ENCODE peak calls at places on chromosomes 6 and 20, in ten cellular contexts. One of them, this sample, is unnamed.

GRCh38 chr20:34260208-34260942 is 19.2 kb downstream of the ASIP start:
- DNase-seq in SK-N-SH: no peak
- DNase-seq in brain microvascular endothelial cell: no peak
- DNase-seq in choroid plexus epithelial cell: no peak
- DNase-seq in cardiac muscle cell: no peak
- DNase-seq in A549: no peak
- DNase-seq in bronchial epithelial cell: peak; percentile 48
- DNase-seq in fibroblast of the aortic adventitia: no peak
- DNase-seq in neural progenitor cell: no peak
- DNase-seq in foreskin fibroblast: peak; percentile 35
- DNase-seq in this sample: no peak

GRCh38 chr6:160261120-160261450 is 2.5 kb upstream of the SLC22A2 start:
- DNase-seq in fibroblast of the aortic adventitia: no peak
- DNase-seq in A549: no peak
- DNase-seq in choroid plexus epithelial cell: no peak
- DNase-seq in bronchial epithelial cell: no peak
- DNase-seq in neural progenitor cell: no peak
- DNase-seq in brain microvascular endothelial cell: no peak
- DNase-seq in SK-N-SH: no peak
- DNase-seq in foreskin fibroblast: no peak
- DNase-seq in cardiac muscle cell: no peak
- DNase-seq in this sample: no peak

GRCh38 chr20:58512808-58513552 is 2.2 kb downstream of the APCDD1L start:
- DNase-seq in neural progenitor cell: no peak
- DNase-seq in A549: no peak
- DNase-seq in bronchial epithelial cell: no peak
- DNase-seq in fibroblast of the aortic adventitia: no peak
- DNase-seq in cardiac muscle cell: no peak
- DNase-seq in brain microvascular endothelial cell: no peak
- DNase-seq in SK-N-SH: peak; percentile 48
- DNase-seq in foreskin fibroblast: peak; percentile 6
- DNase-seq in choroid plexus epithelial cell: no peak
- DNase-seq in this sample: no peak

GRCh38 chr6:82894653-82895259 is 170.9 kb downstream of the UBE3D start:
- DNase-seq in foreskin fibroblast: no peak
- DNase-seq in brain microvascular endothelial cell: no peak
- DNase-seq in neural progenitor cell: no peak
- DNase-seq in A549: no peak
- DNase-seq in bronchial epithelial cell: no peak
- DNase-seq in choroid plexus epithelial cell: no peak
- DNase-seq in fibroblast of the aortic adventitia: no peak
- DNase-seq in cardiac muscle cell: no peak
- DNase-seq in SK-N-SH: no peak
- DNase-seq in this sample: no peak

GRCh38 chr6:144315981-144316865 is 31.1 kb downstream of the UTRN start:
- DNase-seq in foreskin fibroblast: no peak
- DNase-seq in bronchial epithelial cell: no peak
- DNase-seq in cardiac muscle cell: no peak
- DNase-seq in fibroblast of the aortic adventitia: no peak
- DNase-seq in A549: no peak
- DNase-seq in brain microvascular endothelial cell: no peak
- DNase-seq in neural progenitor cell: no peak
- DNase-seq in choroid plexus epithelial cell: no peak
- DNase-seq in SK-N-SH: no peak
- DNase-seq in this sample: no peak

GRCh38 chr6:154916857-154917256 is 78.3 kb upstream of the TIAM2 start:
- DNase-seq in foreskin fibroblast: no peak
- DNase-seq in SK-N-SH: no peak
- DNase-seq in brain microvascular endothelial cell: no peak
- DNase-seq in bronchial epithelial cell: no peak
- DNase-seq in choroid plexus epithelial cell: no peak
- DNase-seq in cardiac muscle cell: no peak
- DNase-seq in A549: no peak
- DNase-seq in fibroblast of the aortic adventitia: no peak
- DNase-seq in neural progenitor cell: no peak
- DNase-seq in this sample: no peak

GRCh38 chr6:160955508-160956295 is 35.9 kb upstream of the MAP3K4 start:
- DNase-seq in fibroblast of the aortic adventitia: no peak
- DNase-seq in cardiac muscle cell: no peak
- DNase-seq in bronchial epithelial cell: no peak
- DNase-seq in neural progenitor cell: no peak
- DNase-seq in foreskin fibroblast: no peak
- DNase-seq in brain microvascular endothelial cell: no peak
- DNase-seq in choroid plexus epithelial cell: no peak
- DNase-seq in SK-N-SH: no peak
- DNase-seq in A549: no peak
- DNase-seq in this sample: no peak

GRCh38 chr6:132515386-132515785 is 2.5 kb upstream of the STX7 start:
- DNase-seq in brain microvascular endothelial cell: no peak
- DNase-seq in SK-N-SH: no peak
- DNase-seq in fibroblast of the aortic adventitia: peak; percentile 32
- DNase-seq in cardiac muscle cell: no peak
- DNase-seq in bronchial epithelial cell: no peak
- DNase-seq in choroid plexus epithelial cell: no peak
- DNase-seq in foreskin fibroblast: no peak
- DNase-seq in A549: no peak
- DNase-seq in neural progenitor cell: no peak
- DNase-seq in this sample: no peak

GRCh38 chr20:19886666-19887288 is 128.7 kb downstream of the RIN2 start:
- DNase-seq in SK-N-SH: no peak
- DNase-seq in cardiac muscle cell: peak; percentile 15
- DNase-seq in neural progenitor cell: peak; percentile 16
- DNase-seq in foreskin fibroblast: peak; percentile 49
- DNase-seq in choroid plexus epithelial cell: peak; percentile 60
- DNase-seq in A549: peak; percentile 76
- DNase-seq in bronchial epithelial cell: peak; percentile 33
- DNase-seq in brain microvascular endothelial cell: no peak
- DNase-seq in fibroblast of the aortic adventitia: no peak
- DNase-seq in this sample: no peak

GRCh38 chr6:45923831-45924391 is 91.7 kb downstream of the CLIC5 start:
- DNase-seq in brain microvascular endothelial cell: peak; percentile 55
- DNase-seq in bronchial epithelial cell: peak; percentile 92
- DNase-seq in SK-N-SH: no peak
- DNase-seq in cardiac muscle cell: no peak
- DNase-seq in fibroblast of the aortic adventitia: no peak
- DNase-seq in A549: no peak
- DNase-seq in foreskin fibroblast: peak; percentile 70
- DNase-seq in choroid plexus epithelial cell: peak; percentile 73
- DNase-seq in neural progenitor cell: no peak
- DNase-seq in this sample: no peak

GRCh38 chr6:16205377-16206144 is 32.8 kb upstream of the GMPR start:
- DNase-seq in choroid plexus epithelial cell: peak; percentile 100
- DNase-seq in foreskin fibroblast: peak; percentile 97
- DNase-seq in neural progenitor cell: no peak
- DNase-seq in bronchial epithelial cell: no peak
- DNase-seq in brain microvascular endothelial cell: peak; percentile 95
- DNase-seq in fibroblast of the aortic adventitia: peak; percentile 56
- DNase-seq in A549: no peak
- DNase-seq in SK-N-SH: peak; percentile 45
- DNase-seq in cardiac muscle cell: no peak
- DNase-seq in this sample: no peak

GRCh38 chr6:33147807-33148666 is 44.2 kb downstream of the COL11A2 start:
- DNase-seq in bronchial epithelial cell: peak; percentile 59
- DNase-seq in SK-N-SH: peak; percentile 63
- DNase-seq in fibroblast of the aortic adventitia: peak; percentile 81
- DNase-seq in foreskin fibroblast: peak; percentile 77
- DNase-seq in A549: peak; percentile 46
- DNase-seq in cardiac muscle cell: peak; percentile 49
- DNase-seq in choroid plexus epithelial cell: peak; percentile 76
- DNase-seq in neural progenitor cell: peak; percentile 59
- DNase-seq in brain microvascular endothelial cell: peak; percentile 18
- DNase-seq in this sample: no peak

GRCh38 chr20:8155848-8156602 is 24.0 kb downstream of the PLCB1 start:
- DNase-seq in bronchial epithelial cell: no peak
- DNase-seq in fibroblast of the aortic adventitia: peak; percentile 58
- DNase-seq in brain microvascular endothelial cell: peak; percentile 27
- DNase-seq in neural progenitor cell: no peak
- DNase-seq in A549: peak; percentile 44
- DNase-seq in SK-N-SH: no peak
- DNase-seq in cardiac muscle cell: no peak
- DNase-seq in foreskin fibroblast: peak; percentile 24
- DNase-seq in choroid plexus epithelial cell: peak; percentile 18
- DNase-seq in this sample: no peak

GRCh38 chr6:34515473-34516387 is 40.4 kb downstream of the SPDEF start:
- DNase-seq in neural progenitor cell: no peak
- DNase-seq in cardiac muscle cell: no peak
- DNase-seq in A549: no peak
- DNase-seq in choroid plexus epithelial cell: no peak
- DNase-seq in fibroblast of the aortic adventitia: no peak
- DNase-seq in brain microvascular endothelial cell: no peak
- DNase-seq in foreskin fibroblast: no peak
- DNase-seq in bronchial epithelial cell: no peak
- DNase-seq in SK-N-SH: peak; percentile 9
- DNase-seq in this sample: no peak

GRCh38 chr6:129507846-129508245 is 202.1 kb downstream of the ARHGAP18 start:
- DNase-seq in fibroblast of the aortic adventitia: no peak
- DNase-seq in brain microvascular endothelial cell: no peak
- DNase-seq in neural progenitor cell: no peak
- DNase-seq in bronchial epithelial cell: no peak
- DNase-seq in foreskin fibroblast: no peak
- DNase-seq in cardiac muscle cell: no peak
- DNase-seq in SK-N-SH: no peak
- DNase-seq in A549: no peak
- DNase-seq in choroid plexus epithelial cell: no peak
- DNase-seq in this sample: no peak

DNA sequence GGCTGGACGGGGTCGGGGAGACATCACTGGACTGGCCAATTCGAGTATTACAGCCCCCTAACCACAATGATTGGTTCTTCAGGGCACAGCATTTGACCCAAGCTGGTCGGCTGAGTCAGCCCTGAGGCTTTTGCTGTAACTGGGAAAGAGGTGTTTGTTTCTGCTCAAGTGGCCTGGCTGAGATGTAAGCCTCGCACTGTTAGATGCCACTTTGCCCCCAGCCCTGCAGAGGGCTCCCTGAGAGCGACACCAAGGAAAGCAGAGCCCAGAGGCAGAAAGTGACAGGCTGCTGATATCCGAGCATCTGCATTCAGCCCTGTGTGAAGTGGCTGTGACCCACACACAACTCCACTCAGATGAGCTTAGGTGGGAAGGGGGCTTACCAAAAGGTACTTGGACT is 19.4 kb downstream of the ERGIC3 start:
- DNase-seq in SK-N-SH: peak; percentile 71
- DNase-seq in fibroblast of the aortic adventitia: peak; percentile 27
- DNase-seq in cardiac muscle cell: peak; percentile 74
- DNase-seq in foreskin fibroblast: peak; percentile 83
- DNase-seq in choroid plexus epithelial cell: peak; percentile 64
- DNase-seq in brain microvascular endothelial cell: peak; percentile 49
- DNase-seq in A549: peak; percentile 46
- DNase-seq in bronchial epithelial cell: peak; percentile 33
- DNase-seq in neural progenitor cell: peak; percentile 77
- DNase-seq in this sample: no peak
- TF ChIP-seq CTCF in SK-N-SH: peak; percentile 31
- TF ChIP-seq CTCF in fibroblast of the aortic adventitia: peak; percentile 21
- TF ChIP-seq CTCF in cardiac muscle cell: peak; percentile 26
- TF ChIP-seq CTCF in foreskin fibroblast: peak; percentile 29
- TF ChIP-seq CTCF in choroid plexus epithelial cell: peak; percentile 44
- TF ChIP-seq CTCF in brain microvascular endothelial cell: peak; percentile 63
- TF ChIP-seq CTCF in A549: peak; percentile 26
- TF ChIP-seq CTCF in bronchial epithelial cell: peak; percentile 44
- TF ChIP-seq CTCF in neural progenitor cell: peak; percentile 57
- TF ChIP-seq CTCF in this sample: no peak

GRCh38 chr20:51540585-51540984 is 1.9 kb downstream of the NFATC2 start:
- DNase-seq in fibroblast of the aortic adventitia: no peak
- DNase-seq in bronchial epithelial cell: no peak
- DNase-seq in neural progenitor cell: no peak
- DNase-seq in foreskin fibroblast: no peak
- DNase-seq in SK-N-SH: no peak
- DNase-seq in cardiac muscle cell: no peak
- DNase-seq in brain microvascular endothelial cell: no peak
- DNase-seq in choroid plexus epithelial cell: no peak
- DNase-seq in A549: no peak
- DNase-seq in this sample: no peak
- H3K4me3 ChIP-seq in fibroblast of the aortic adventitia: no peak overlapping the region
- H3K4me3 ChIP-seq in bronchial epithelial cell: no peak overlapping the region
- H3K4me3 ChIP-seq in neural progenitor cell: no peak overlapping the region
- H3K4me3 ChIP-seq in foreskin fibroblast: no peak overlapping the region
- H3K4me3 ChIP-seq in SK-N-SH: no peak overlapping the region
- H3K4me3 ChIP-seq in cardiac muscle cell: peak overlapping the region; percentile 19
- H3K4me3 ChIP-seq in brain microvascular endothelial cell: no peak overlapping the region
- H3K4me3 ChIP-seq in choroid plexus epithelial cell: no peak overlapping the region
- H3K4me3 ChIP-seq in A549: no peak overlapping the region
- H3K4me3 ChIP-seq in this sample: peak overlapping the region; percentile 57

GRCh38 chr6:107185570-107185969 is 70.3 kb upstream of the BEND3 start:
- DNase-seq in choroid plexus epithelial cell: peak; percentile 64
- DNase-seq in A549: peak; percentile 21
- DNase-seq in brain microvascular endothelial cell: peak; percentile 10
- DNase-seq in cardiac muscle cell: peak; percentile 65
- DNase-seq in SK-N-SH: peak; percentile 41
- DNase-seq in neural progenitor cell: peak; percentile 62
- DNase-seq in foreskin fibroblast: peak; percentile 10
- DNase-seq in bronchial epithelial cell: peak; percentile 46
- DNase-seq in fibroblast of the aortic adventitia: peak; percentile 12
- DNase-seq in this sample: no peak
- TF ChIP-seq CTCF in choroid plexus epithelial cell: peak; percentile 60
- TF ChIP-seq CTCF in A549: peak; percentile 26
- TF ChIP-seq CTCF in brain microvascular endothelial cell: peak; percentile 48
- TF ChIP-seq CTCF in cardiac muscle cell: peak; percentile 46
- TF ChIP-seq CTCF in SK-N-SH: peak; percentile 29
- TF ChIP-seq CTCF in neural progenitor cell: peak; percentile 51
- TF ChIP-seq CTCF in foreskin fibroblast: no peak
- TF ChIP-seq CTCF in bronchial epithelial cell: peak; percentile 60
- TF ChIP-seq CTCF in fibroblast of the aortic adventitia: peak; percentile 24
- TF ChIP-seq CTCF in this sample: no peak

GRCh38 chr20:48025061-48025515 is 239.8 kb upstream of the SULF2 start:
- DNase-seq in A549: no peak
- DNase-seq in foreskin fibroblast: peak; percentile 35
- DNase-seq in cardiac muscle cell: no peak
- DNase-seq in SK-N-SH: peak; percentile 76
- DNase-seq in fibroblast of the aortic adventitia: peak; percentile 76
- DNase-seq in neural progenitor cell: peak; percentile 49
- DNase-seq in bronchial epithelial cell: no peak
- DNase-seq in choroid plexus epithelial cell: peak; percentile 89
- DNase-seq in brain microvascular endothelial cell: peak; percentile 77
- DNase-seq in this sample: no peak

GRCh38 chr20:48026981-48027592 is 241.8 kb upstream of the SULF2 start:
- DNase-seq in foreskin fibroblast: no peak
- DNase-seq in neural progenitor cell: no peak
- DNase-seq in A549: no peak
- DNase-seq in cardiac muscle cell: no peak
- DNase-seq in fibroblast of the aortic adventitia: no peak
- DNase-seq in bronchial epithelial cell: no peak
- DNase-seq in SK-N-SH: no peak
- DNase-seq in choroid plexus epithelial cell: no peak
- DNase-seq in brain microvascular endothelial cell: no peak
- DNase-seq in this sample: no peak

GRCh38 chr20:48019940-48020339 is 234.7 kb upstream of the SULF2 start:
- DNase-seq in foreskin fibroblast: no peak
- DNase-seq in choroid plexus epithelial cell: no peak
- DNase-seq in bronchial epithelial cell: no peak
- DNase-seq in cardiac muscle cell: no peak
- DNase-seq in neural progenitor cell: no peak
- DNase-seq in brain microvascular endothelial cell: no peak
- DNase-seq in SK-N-SH: no peak
- DNase-seq in A549: no peak
- DNase-seq in fibroblast of the aortic adventitia: no peak
- DNase-seq in this sample: no peak

DNA sequence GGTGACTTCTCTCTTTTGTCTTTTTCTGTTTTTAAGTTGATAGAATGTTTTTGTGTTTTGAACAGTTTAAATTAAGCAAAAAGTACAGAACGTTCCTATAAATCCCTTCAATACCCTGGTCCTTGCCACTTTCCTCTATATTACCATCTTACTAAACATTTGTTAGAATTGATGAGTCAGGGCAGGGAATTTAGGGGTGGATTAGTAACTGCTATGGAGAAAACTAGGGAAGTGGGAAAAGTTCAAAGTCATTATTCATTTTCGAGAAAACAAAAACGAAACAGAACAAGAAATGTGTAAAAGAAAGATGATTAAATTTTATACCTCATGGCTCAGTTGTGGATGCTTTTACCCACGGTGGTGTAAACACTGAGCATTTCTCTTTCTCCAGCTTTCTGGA is 240.4 kb upstream of the SULF2 start:
- DNase-seq in brain microvascular endothelial cell: no peak
- DNase-seq in A549: no peak
- DNase-seq in neural progenitor cell: no peak
- DNase-seq in cardiac muscle cell: no peak
- DNase-seq in choroid plexus epithelial cell: peak; percentile 20
- DNase-seq in SK-N-SH: no peak
- DNase-seq in bronchial epithelial cell: no peak
- DNase-seq in foreskin fibroblast: peak; percentile 12
- DNase-seq in fibroblast of the aortic adventitia: peak; percentile 41
- DNase-seq in this sample: no peak
- H3K4me3 ChIP-seq in brain microvascular endothelial cell: no peak overlapping the region
- H3K4me3 ChIP-seq in A549: no peak overlapping the region
- H3K4me3 ChIP-seq in neural progenitor cell: no peak overlapping the region
- H3K4me3 ChIP-seq in cardiac muscle cell: no peak overlapping the region
- H3K4me3 ChIP-seq in choroid plexus epithelial cell: no peak overlapping the region
- H3K4me3 ChIP-seq in SK-N-SH: no peak overlapping the region
- H3K4me3 ChIP-seq in bronchial epithelial cell: no peak overlapping the region
- H3K4me3 ChIP-seq in foreskin fibroblast: peak overlapping the region; percentile 23
- H3K4me3 ChIP-seq in fibroblast of the aortic adventitia: no peak overlapping the region
- H3K4me3 ChIP-seq in this sample: no peak overlapping the region

This sample was measured in CD8-positive, alpha-beta T cell.